ENCODE peak calls at places on chromosomes 4 and X, in six cellular contexts. Z is IMR-90, A is mesenchymal stem cell, X is H1, I is mesendoderm, O is H9. V is an unnamed sample.

GRCh38 chr4:2051086-2051485 is 8.0 kb upstream of the NAT8L start:
- DNase-seq in Z (no peak), A (no peak), X (no peak), I (no peak), O (no peak), V (no peak)

GRCh38 chrX:55167124-55167523 is 53.0 kb upstream of the PAGE5 start:
- DNase-seq in Z (no peak), A (peak), X (no peak), I (no peak), O (no peak), V (no peak)

GRCh38 chrX:16444353-16444752 is 205.6 kb upstream of the S100G start:
- DNase-seq in Z (peak), A (no peak), X (no peak), I (no peak), O (no peak), V (no peak)

GRCh38 chr4:124632439-124632838 is 80.1 kb downstream of the ANKRD50 start:
- DNase-seq in Z (no peak), A (no peak), X (no peak), I (no peak), O (no peak), V (no peak)

GRCh38 chr4:25862411-25863346 is at the start of gene SEL1L3:
- DNase-seq in Z (no peak), A (no peak), X (peak), I (no peak), O (peak), V (peak)

GRCh38 chr4:7207791-7208231 is 15.5 kb downstream of the SORCS2 start:
- DNase-seq in Z (no peak), A (no peak), X (no peak), I (no peak), O (no peak), V (no peak)

GRCh38 chr4:169249214-169249973 is 21.4 kb downstream of the SH3RF1 start:
- DNase-seq in Z (peak), A (no peak), X (no peak), I (no peak), O (no peak), V (no peak)

GRCh38 chr4:54100607-54101189 is 735 bp downstream of the GSX2 start:
- DNase-seq in Z (no peak), A (no peak), X (no peak), I (no peak), O (peak), V (no peak)

GRCh38 chrX:15530318-15530717 is 29.7 kb downstream of the BMX start:
- DNase-seq in Z (no peak), A (no peak), X (no peak), I (peak), O (no peak), V (no peak)

GRCh38 chr4:8282742-8283141 is 13.2 kb downstream of the HTRA3 start:
- DNase-seq in Z (no peak), A (no peak), X (no peak), I (no peak), O (no peak), V (no peak)

GRCh38 chr4:119132306-119132705 is 3.3 kb upstream of the MYOZ2 start:
- DNase-seq in Z (peak), A (no peak), X (no peak), I (no peak), O (no peak), V (no peak)

GRCh38 chr4:2288051-2288541 is 26.2 kb upstream of the MXD4 start:
- DNase-seq in Z (no peak), A (no peak), X (no peak), I (no peak), O (peak), V (no peak)

GRCh38 chrX:132463411-132463810 is 25.4 kb downstream of the MBNL3 start:
- DNase-seq in Z (peak), A (no peak), X (no peak), I (peak), O (no peak), V (no peak)

GRCh38 chr4:92864176-92864575 is 560.4 kb downstream of the GRID2 start:
- DNase-seq in Z (no peak), A (no peak), X (no peak), I (no peak), O (no peak), V (no peak)

GRCh38 chr4:73593631-73594241 is 26.5 kb downstream of the RASSF6 start:
- DNase-seq in Z (peak), A (peak), X (no peak), I (peak), O (no peak), V (no peak)

GRCh38 chrX:48648299-48648698 is 35.3 kb upstream of the WAS start:
- DNase-seq in Z (peak), A (peak), X (peak), I (peak), O (peak), V (no peak)

GRCh38 chr4:130524057-130524456 is 1428.1 kb downstream of the C4orf33 start:
- DNase-seq in Z (no peak), A (no peak), X (no peak), I (peak), O (no peak), V (no peak)

GRCh38 chrX:10979956-10980355 is 131.2 kb upstream of the HCCS start:
- DNase-seq in Z (peak), A (no peak), X (no peak), I (peak), O (no peak), V (no peak)

GRCh38 chr4:170599894-170600293 is 510.1 kb upstream of the AADAT start:
- DNase-seq in Z (no peak), A (no peak), X (no peak), I (no peak), O (no peak), V (no peak)

GRCh38 chr4:89836897-89837384 is at the start of gene SNCA:
- DNase-seq in Z (peak), A (peak), X (peak), I (peak), O (peak), V (no peak)

GRCh38 chr4:147480502-147480890 is 401 bp upstream of the EDNRA start:
- DNase-seq in Z (no peak), A (no peak), X (no peak), I (no peak), O (peak), V (no peak)

GRCh38 chrX:55057691-55058249 is 17.1 kb upstream of the PAGE2B start:
- DNase-seq in Z (peak), A (peak), X (no peak), I (peak), O (no peak), V (peak)

GRCh38 chrX:19679787-19680186 is 164.5 kb upstream of the MAP3K15 start:
- DNase-seq in Z (no peak), A (no peak), X (no peak), I (no peak), O (no peak), V (no peak)

GRCh38 chrX:19682712-19683331 is 167.5 kb upstream of the MAP3K15 start:
- DNase-seq in Z (peak), A (peak), X (no peak), I (peak), O (peak), V (peak)

GRCh38 chrX:19677121-19677520 is 161.8 kb upstream of the MAP3K15 start:
- DNase-seq in Z (no peak), A (no peak), X (no peak), I (no peak), O (no peak), V (no peak)

GRCh38 chrX:19680580-19680979 is 165.3 kb upstream of the MAP3K15 start:
- DNase-seq in Z (no peak), A (no peak), X (no peak), I (no peak), O (no peak), V (no peak)

DNA sequence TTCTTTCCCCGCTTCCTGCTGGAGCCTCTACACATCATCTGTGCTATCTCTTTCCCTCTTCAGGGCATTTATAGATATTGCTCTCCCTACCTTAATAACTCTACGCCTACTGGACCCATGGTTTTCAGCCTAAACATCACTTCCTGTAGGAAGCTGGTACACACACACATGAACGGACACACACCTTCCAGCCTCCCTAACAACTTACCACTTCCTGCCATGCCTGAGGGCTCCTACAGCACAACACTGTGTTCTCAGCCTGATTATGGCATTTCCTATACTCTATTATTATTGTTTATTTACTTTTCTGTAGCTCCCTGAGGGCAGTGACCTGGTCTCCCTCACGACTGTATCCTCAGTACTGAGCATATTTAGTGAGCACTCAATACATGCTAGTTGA is 163.6 kb upstream of the MAP3K15 start:
- DNase-seq in Z (no peak), A (no peak), X (no peak), I (no peak), O (no peak), V (no peak)
- H3K27ac ChIP-seq in Z (no peak), A (no peak), X (no peak), I (no peak), O (no peak), V (no peak)

DNA sequence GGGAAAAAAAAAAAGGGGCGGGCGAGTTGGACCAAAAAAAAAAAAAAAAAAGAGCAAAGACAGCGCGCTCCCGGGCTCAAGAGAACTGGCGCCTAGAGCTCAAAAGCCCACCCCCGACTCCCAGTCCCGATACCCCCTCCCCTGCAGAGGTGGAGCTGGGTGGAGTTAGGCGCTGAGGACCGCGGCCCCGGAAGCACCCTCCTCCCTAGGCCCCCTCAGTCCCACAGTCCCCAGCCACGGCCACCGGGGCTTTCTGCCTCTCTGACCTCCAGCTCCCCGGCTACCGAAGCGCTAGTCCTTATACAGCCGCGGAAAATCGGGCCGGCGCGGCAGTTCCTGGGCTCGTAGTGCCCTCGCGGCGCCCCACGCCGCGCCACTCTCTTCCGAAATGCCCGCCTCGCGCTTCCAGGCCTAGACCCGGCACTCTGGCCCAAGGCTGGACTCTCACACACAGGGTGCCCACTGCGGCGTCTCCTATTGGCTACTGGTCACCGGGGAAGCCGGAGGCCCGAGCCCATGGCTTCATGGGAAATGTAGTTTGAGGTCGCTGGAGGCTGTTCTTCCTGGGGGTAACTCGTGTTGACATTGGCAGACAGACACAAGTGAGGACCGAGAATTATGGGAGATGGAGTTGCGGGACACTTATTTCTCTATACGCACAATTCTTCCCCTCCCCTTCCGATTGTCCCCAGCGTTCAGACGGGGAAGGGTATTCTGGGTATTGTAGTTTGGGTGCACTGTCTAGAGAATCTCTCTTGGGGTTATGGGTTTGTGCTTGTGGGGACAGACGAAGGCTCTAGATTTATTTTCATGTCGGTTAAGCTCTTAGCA is at the start of gene ENOX2:
- DNase-seq in Z (peak), A (peak), X (peak), I (peak), O (peak), V (peak)
- H4K8ac ChIP-seq in Z (peak), A (peak), X (peak), I (peak), O (no peak), V (no peak)

DNA sequence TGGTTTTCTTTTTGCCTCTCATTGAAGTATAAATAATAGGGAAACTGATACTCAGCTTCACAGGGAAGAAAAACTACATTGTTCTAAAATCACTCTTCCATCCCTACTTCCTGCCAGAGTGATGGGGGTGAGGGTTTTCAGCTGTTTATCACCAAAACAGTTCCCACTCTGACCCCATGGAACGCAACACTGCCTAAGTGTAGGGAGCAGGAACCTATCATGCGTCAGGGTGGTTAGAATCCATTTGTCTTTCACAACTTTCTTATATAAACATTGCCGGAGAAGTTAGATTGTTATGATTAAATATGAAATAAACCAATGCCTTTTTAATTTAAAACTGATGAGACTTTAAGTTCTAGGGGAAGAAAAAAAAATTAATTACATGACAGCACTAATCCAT is 15.8 kb upstream of the MPC1L start:
- DNase-seq in Z (peak), A (no peak), X (no peak), I (no peak), O (no peak), V (no peak)
- H3K27ac ChIP-seq in Z (no peak), A (no peak), X (no peak), I (no peak), O (no peak), V (no peak)

DNA sequence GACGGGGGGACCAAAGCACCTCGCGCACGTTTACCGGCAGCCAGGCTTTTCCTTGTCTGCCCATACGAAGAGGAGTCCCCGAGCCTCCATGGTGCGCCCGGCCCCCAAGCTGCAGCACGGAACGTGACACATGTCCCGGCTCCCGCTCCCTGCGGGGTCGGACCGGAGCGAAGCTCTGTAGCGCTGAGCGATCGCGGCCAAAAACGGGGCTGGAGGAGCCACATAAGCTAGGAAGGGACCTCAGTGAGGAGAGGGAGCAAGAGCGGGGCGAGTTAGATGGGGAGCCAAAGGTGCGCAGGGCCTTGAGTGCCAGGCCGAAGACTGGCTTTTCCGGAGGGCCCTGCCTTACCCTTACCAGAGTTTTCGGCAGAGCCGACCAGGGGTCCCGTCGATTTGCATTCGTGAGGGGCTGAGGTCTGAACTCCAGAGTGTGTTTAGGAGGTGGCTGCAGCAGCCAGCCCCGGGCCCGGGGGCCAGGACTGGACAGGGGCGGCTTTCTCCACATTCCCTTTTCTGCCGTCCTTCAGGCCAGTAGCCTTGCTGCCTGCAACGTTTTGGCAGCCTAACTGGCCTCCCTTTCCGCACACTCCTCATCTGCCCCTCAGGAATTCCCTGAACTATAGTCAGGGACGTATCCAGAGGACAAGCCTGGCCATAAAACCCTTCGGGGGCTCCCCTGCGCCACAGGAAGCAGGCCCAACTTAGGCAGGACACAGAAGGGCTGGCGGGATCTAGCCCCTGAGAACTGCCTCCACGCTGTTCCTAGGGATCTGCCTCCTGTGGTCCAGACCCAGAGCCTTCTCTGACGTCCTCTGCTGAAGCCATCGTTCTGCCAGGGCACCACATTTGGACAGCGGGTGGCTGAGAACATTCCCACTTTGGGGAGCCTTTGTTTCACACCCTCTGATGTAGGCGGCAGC is 689 bp downstream of the SSR4 start:
- DNase-seq in Z (no peak), A (peak), X (no peak), I (peak), O (no peak), V (no peak)
- H4K8ac ChIP-seq in Z (peak), A (peak), X (no peak), I (no peak), O (no peak), V (no peak)

DNA sequence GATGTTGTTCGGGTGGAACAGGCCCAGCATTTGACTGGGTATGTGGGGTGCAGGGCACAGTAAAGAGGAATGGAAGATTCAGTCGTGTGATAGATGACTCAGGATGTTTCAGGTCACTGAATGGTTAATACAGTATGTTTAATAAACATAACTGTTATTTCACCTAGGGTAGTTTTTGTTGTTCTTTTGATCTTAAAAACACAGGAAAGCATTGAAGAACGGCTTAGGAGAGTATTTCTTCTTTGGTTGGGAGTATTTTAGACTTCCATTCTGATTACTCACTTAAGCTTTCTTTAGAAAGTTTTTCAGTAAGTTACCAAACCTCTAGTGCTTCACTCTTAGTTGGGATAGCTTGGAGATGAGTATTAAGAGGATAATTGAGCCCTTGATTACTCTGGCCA is 62.3 kb downstream of the STAG2 start:
- DNase-seq in Z (peak), A (peak), X (no peak), I (no peak), O (no peak), V (no peak)
- H3K27ac ChIP-seq in Z (no peak), A (no peak), X (no peak), I (no peak), O (no peak), V (no peak)

DNA sequence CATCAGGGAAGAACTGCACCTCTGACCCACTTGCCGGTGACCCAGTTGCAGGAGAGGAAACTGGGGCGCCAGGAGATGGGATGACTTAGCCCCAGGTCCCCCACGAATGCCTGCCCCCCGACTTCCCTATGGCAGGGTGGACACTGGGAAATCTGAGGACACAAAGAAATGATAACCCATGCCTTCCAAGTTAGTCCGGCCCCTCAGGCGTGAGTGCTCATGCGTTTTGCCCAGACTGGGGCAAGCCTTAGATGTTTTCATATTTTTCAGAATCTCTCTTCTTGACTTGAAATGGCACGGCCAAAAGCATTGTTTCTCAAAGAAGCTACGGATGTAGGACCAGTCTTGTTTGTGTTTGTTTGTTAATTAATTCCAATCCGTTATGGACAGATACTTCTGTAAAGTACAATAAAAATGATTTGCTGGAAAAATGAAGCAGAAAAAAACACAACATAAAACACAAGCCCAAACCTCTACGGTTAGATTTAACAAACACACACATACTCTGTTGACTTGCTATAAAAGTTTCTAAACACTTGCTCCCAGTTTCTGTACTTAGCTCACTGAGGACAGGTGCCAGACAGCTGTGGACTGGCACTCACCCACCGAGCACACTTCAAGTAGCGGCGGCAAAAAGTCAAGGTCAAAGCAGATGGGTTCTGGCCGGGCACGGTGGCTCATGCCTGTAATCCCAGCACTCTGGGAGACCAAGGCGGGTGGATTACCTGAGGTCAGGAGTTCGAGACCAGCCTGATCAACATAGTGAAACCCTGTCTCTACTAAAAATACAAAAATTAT is 341.5 kb downstream of the BCOR start:
- DNase-seq in Z (no peak), A (no peak), X (no peak), I (no peak), O (no peak), V (no peak)
- H4K8ac ChIP-seq in Z (peak), A (peak), X (no peak), I (no peak), O (no peak), V (no peak)

GRCh38 chr4:53021709-53022108 is 159.6 kb downstream of the RASL11B start:
- DNase-seq in Z (no peak), A (no peak), X (no peak), I (no peak), O (no peak), V (no peak)
- H3K27ac ChIP-seq in Z (no peak), A (no peak), X (no peak), I (no peak), O (no peak), V (no peak)

GRCh38 chr4:40563401-40563800 is 66.3 kb downstream of the RBM47 start:
- DNase-seq in Z (no peak), A (no peak), X (no peak), I (peak), O (no peak), V (no peak)
- H4K8ac ChIP-seq in Z (no peak), A (no peak), X (no peak), I (no peak), O (no peak), V (no peak)

GRCh38 chr4:10256203-10256602 is 139.6 kb upstream of the WDR1 start:
- DNase-seq in Z (no peak), A (no peak), X (no peak), I (no peak), O (no peak), V (no peak)
- H3K27ac ChIP-seq in Z (no peak), A (no peak), X (no peak), I (no peak), O (no peak), V (no peak)

DNA sequence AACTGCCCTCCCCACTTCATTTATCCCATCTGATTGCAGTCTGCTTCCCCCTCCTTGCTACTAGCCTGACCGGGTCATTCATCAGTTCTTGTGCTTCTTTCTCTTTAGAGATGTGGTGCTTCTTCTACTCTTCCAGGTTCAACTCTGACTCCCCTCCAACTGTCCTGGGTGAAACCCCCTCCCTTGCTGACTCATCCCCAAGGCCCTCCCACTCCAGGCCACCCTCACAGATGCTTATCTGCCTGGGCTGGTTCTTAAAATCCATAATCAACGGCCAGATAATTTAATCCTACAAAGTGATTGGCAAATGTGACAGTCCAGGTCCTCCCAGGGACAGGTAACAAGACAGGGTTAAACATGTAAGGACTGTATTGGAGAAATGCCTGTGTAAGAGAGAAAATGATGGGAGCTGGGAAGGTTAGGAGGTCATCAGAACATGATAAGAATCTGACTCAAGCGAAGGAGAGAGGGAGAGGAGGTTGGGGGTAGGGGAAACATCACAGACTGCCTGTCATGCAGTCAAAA is 182.8 kb upstream of the C1QTNF7 start:
- DNase-seq in Z (no peak), A (no peak), X (no peak), I (peak), O (no peak), V (no peak)
- H4K8ac ChIP-seq in Z (no peak), A (no peak), X (no peak), I (no peak), O (no peak), V (no peak)